ENCODE peak calls at places on chromosomes 6 and 20, in four cellular contexts. One of them, this sample, is unnamed.

GRCh38 chr20:4766631-4767030 is 44.9 kb downstream of the PRND start:
- DNase-seq in adrenal gland: no peak
- DNase-seq in bronchial epithelial cell: no peak
- DNase-seq in fibroblast of mammary gland: no peak
- DNase-seq in this sample: no peak

GRCh38 chr20:1824177-1824576 is 71.0 kb upstream of the SIRPA start:
- DNase-seq in adrenal gland: no peak
- DNase-seq in fibroblast of mammary gland: no peak
- DNase-seq in bronchial epithelial cell: no peak
- DNase-seq in this sample: no peak

GRCh38 chr6:133937909-133938308 is 15.1 kb upstream of the TBPL1 start:
- DNase-seq in adrenal gland: no peak
- DNase-seq in fibroblast of mammary gland: no peak
- DNase-seq in bronchial epithelial cell: no peak
- DNase-seq in this sample: no peak

GRCh38 chr6:112781236-112781635 is 434.1 kb downstream of the RFPL4B start:
- DNase-seq in bronchial epithelial cell: peak; percentile 6
- DNase-seq in fibroblast of mammary gland: peak; percentile 33
- DNase-seq in adrenal gland: no peak
- DNase-seq in this sample: no peak

GRCh38 chr6:129886401-129887155 is 25.5 kb upstream of the TMEM244 start:
- DNase-seq in fibroblast of mammary gland: no peak
- DNase-seq in bronchial epithelial cell: no peak
- DNase-seq in adrenal gland: no peak
- DNase-seq in this sample: no peak

GRCh38 chr20:1820137-1821074 is 74.8 kb upstream of the SIRPA start:
- DNase-seq in adrenal gland: peak; percentile 27
- DNase-seq in bronchial epithelial cell: peak; percentile 74
- DNase-seq in fibroblast of mammary gland: peak; percentile 88
- DNase-seq in this sample: no peak

GRCh38 chr6:160086754-160087153 is 34.9 kb upstream of the SLC22A1 start:
- DNase-seq in bronchial epithelial cell: no peak
- DNase-seq in fibroblast of mammary gland: no peak
- DNase-seq in adrenal gland: no peak
- DNase-seq in this sample: no peak

GRCh38 chr6:105111871-105112270 is 67.9 kb downstream of the POPDC3 start:
- DNase-seq in fibroblast of mammary gland: no peak
- DNase-seq in adrenal gland: no peak
- DNase-seq in bronchial epithelial cell: no peak
- DNase-seq in this sample: no peak

GRCh38 chr6:706161-706560 is 13.2 kb upstream of the EXOC2 start:
- DNase-seq in bronchial epithelial cell: no peak
- DNase-seq in fibroblast of mammary gland: no peak
- DNase-seq in adrenal gland: no peak
- DNase-seq in this sample: no peak

GRCh38 chr6:35970181-35970580 is 49.3 kb upstream of the SRPK1 start:
- DNase-seq in fibroblast of mammary gland: peak; percentile 80
- DNase-seq in bronchial epithelial cell: peak; percentile 81
- DNase-seq in adrenal gland: peak; percentile 50
- DNase-seq in this sample: no peak

GRCh38 chr20:47360489-47361267 is 4.2 kb upstream of the ZMYND8 start:
- DNase-seq in bronchial epithelial cell: peak; percentile 81
- DNase-seq in fibroblast of mammary gland: peak; percentile 92
- DNase-seq in adrenal gland: peak; percentile 93
- DNase-seq in this sample: no peak

GRCh38 chr6:98014791-98015201 is 731.8 kb upstream of the MMS22L start:
- DNase-seq in bronchial epithelial cell: no peak
- DNase-seq in adrenal gland: no peak
- DNase-seq in fibroblast of mammary gland: no peak
- DNase-seq in this sample: no peak

GRCh38 chr20:8320306-8320705 is 188.2 kb downstream of the PLCB1 start:
- DNase-seq in adrenal gland: no peak
- DNase-seq in fibroblast of mammary gland: no peak
- DNase-seq in bronchial epithelial cell: no peak
- DNase-seq in this sample: no peak

GRCh38 chr20:49505518-49505917 is 23.1 kb upstream of the KCNB1 start:
- DNase-seq in adrenal gland: peak; percentile 33
- DNase-seq in fibroblast of mammary gland: peak; percentile 30
- DNase-seq in bronchial epithelial cell: no peak
- DNase-seq in this sample: peak; percentile 9

GRCh38 chr6:28742668-28743270 is 181.0 kb downstream of the TRIM27 start:
- DNase-seq in adrenal gland: no peak
- DNase-seq in fibroblast of mammary gland: peak; percentile 81
- DNase-seq in bronchial epithelial cell: peak; percentile 84
- DNase-seq in this sample: no peak

GRCh38 chr6:154721460-154721859 is 11.8 kb upstream of the SCAF8 start:
- DNase-seq in bronchial epithelial cell: peak; percentile 65
- DNase-seq in fibroblast of mammary gland: peak; percentile 48
- DNase-seq in adrenal gland: no peak
- DNase-seq in this sample: no peak

GRCh38 chr20:684676-685319 is 9.2 kb upstream of the SCRT2 start:
- DNase-seq in bronchial epithelial cell: no peak
- DNase-seq in fibroblast of mammary gland: no peak
- DNase-seq in adrenal gland: no peak
- DNase-seq in this sample: no peak

GRCh38 chr6:84166395-84166794 is 61.0 kb downstream of the CEP162 start:
- DNase-seq in bronchial epithelial cell: no peak
- DNase-seq in adrenal gland: no peak
- DNase-seq in fibroblast of mammary gland: no peak
- DNase-seq in this sample: no peak

GRCh38 chr20:43667341-43668132 is 623 bp downstream of the MYBL2 start:
- DNase-seq in bronchial epithelial cell: no peak
- DNase-seq in fibroblast of mammary gland: peak; percentile 25
- DNase-seq in adrenal gland: no peak
- DNase-seq in this sample: no peak

DNA sequence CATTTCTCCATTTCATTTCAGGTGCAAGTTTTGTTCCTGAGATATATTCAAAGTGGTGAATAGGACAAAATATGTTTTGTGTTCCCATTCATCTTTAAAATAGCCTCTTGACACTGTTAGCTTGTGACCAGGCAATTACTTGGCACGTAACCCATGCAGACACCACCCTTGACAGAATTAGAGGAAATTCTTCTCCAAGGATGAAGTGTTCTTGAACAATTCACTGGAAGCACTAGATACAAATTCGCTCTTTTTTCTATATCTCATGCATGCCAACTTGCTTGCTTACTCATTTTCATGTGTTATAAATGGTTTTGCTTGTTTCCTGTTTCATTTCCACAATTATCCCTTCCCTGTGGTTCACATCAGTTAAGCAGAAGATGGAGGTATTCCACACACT is 105.1 kb upstream of the MAN1A1 start:
- DNase-seq in adrenal gland: peak; percentile 17
- DNase-seq in fibroblast of mammary gland: peak; percentile 39
- DNase-seq in bronchial epithelial cell: no peak
- DNase-seq in this sample: no peak
- H3K4me3 ChIP-seq in adrenal gland: no peak overlapping the region
- H3K4me3 ChIP-seq in fibroblast of mammary gland: no peak overlapping the region
- H3K4me3 ChIP-seq in bronchial epithelial cell: no peak overlapping the region
- H3K4me3 ChIP-seq in this sample: no peak overlapping the region

DNA sequence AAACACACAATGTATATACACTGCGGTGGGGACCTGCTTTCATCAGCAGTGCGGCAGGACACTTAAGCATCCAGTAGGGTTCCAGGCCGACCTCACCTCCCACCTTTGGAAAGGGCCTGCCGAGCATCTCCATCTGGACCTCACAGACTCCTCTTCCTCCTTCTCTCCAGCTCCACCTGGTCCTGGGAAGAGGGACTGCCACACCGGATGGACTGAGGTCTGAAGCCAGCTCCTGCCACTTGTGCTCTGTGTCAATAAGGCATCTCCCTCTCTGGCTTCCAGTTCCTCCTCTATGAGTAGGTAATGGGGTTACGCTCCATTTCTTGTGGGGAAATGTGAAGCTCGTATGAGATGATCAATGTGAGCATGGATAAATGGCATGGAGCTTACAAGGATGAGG is 19.1 kb upstream of the NNAT start:
- DNase-seq in bronchial epithelial cell: no peak
- DNase-seq in fibroblast of mammary gland: no peak
- DNase-seq in adrenal gland: no peak
- DNase-seq in this sample: no peak
- TF ChIP-seq CTCF in bronchial epithelial cell: no peak
- TF ChIP-seq CTCF in fibroblast of mammary gland: no peak
- TF ChIP-seq CTCF in adrenal gland: no peak
- TF ChIP-seq CTCF in this sample: no peak

DNA sequence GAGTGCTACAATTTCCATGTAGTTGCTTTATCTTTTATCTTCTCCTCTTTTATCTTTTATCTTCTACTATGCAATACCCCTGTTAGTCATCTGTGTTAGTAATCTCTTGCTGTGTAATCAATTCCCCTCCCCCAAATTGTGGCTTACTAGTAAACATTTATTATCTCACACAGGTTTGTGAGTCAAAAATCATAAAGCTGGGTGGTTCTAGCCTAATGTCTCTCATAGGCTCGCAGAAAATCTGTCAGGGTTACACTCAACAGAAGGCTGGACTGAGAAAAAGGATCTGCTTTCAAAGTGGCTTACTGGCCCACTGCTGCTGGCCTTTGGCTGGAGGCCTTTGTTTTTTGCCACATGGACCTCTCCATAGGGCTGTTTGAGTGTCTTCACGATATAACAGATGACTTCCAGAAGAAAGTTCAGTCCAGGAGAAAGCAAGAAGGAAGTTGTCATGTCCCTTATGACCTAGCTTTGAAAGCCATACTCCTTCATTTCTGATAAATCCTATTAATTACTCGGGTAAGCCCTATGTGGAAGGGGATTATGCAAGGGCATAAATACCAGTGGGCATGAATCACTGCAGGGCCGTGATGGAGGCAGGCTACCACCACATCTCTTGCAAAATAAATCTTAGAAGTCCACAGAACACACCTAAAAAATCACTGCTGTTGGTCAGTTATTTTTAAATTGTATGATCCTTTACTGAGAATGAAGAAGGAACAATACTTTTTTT is 24.5 kb upstream of the PTCHD4 start:
- DNase-seq in adrenal gland: peak; percentile 14
- DNase-seq in fibroblast of mammary gland: peak; percentile 92
- DNase-seq in bronchial epithelial cell: peak; percentile 83
- DNase-seq in this sample: peak; percentile 65
- H3K4me3 ChIP-seq in adrenal gland: no peak overlapping the region
- H3K4me3 ChIP-seq in fibroblast of mammary gland: no peak overlapping the region
- H3K4me3 ChIP-seq in bronchial epithelial cell: no peak overlapping the region
- H3K4me3 ChIP-seq in this sample: no peak overlapping the region

GRCh38 chr20:63955846-63956663 is at the start of gene UCKL1:
- DNase-seq in adrenal gland: peak; percentile 95
- DNase-seq in bronchial epithelial cell: peak; percentile 65
- DNase-seq in fibroblast of mammary gland: peak; percentile 88
- DNase-seq in this sample: no peak

GRCh38 chr20:63953764-63954429 is 2.3 kb downstream of the UCKL1 start:
- DNase-seq in bronchial epithelial cell: no peak
- DNase-seq in fibroblast of mammary gland: no peak
- DNase-seq in adrenal gland: no peak
- DNase-seq in this sample: no peak

GRCh38 chr20:63956664-63957003 is 418 bp upstream of the UCKL1 start:
- DNase-seq in fibroblast of mammary gland: no peak
- DNase-seq in bronchial epithelial cell: no peak
- DNase-seq in adrenal gland: no peak
- DNase-seq in this sample: no peak

GRCh38 chr20:63957004-63957689 is 931 bp upstream of the UCKL1 start:
- DNase-seq in fibroblast of mammary gland: peak; percentile 60
- DNase-seq in adrenal gland: peak; percentile 75
- DNase-seq in bronchial epithelial cell: peak; percentile 60
- DNase-seq in this sample: no peak

DNA sequence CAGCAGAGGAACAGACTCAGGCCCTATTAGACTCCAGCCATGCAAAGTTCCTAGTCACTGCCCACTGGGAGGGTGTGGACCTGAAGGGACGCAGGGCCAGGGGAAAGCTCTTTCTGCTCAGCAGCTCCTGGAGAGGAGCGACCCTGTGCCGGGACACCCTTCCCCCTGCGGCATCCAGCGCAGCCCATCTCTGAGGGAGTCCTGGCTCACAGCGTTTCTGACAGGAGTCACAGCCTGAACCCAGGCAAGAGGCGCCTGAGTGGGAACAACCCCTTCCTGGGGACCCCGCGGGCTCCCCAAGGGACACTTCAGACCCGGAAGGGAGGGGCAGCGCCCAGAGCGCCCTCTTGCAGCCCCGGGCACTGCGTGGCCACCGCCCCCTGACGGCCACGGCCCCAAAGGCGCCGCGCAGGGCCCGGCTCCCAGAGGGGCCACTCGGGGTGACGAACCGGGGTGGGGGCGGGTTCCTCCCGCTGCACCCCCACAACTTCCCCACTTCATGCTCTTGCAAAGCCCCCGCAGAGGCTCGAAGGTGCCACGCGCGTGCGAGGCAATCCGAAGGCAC is 853 bp downstream of the UCKL1 start:
- DNase-seq in bronchial epithelial cell: no peak
- DNase-seq in fibroblast of mammary gland: no peak
- DNase-seq in adrenal gland: peak; percentile 55
- DNase-seq in this sample: no peak
- TF ChIP-seq CTCF in bronchial epithelial cell: peak; percentile 56
- TF ChIP-seq CTCF in fibroblast of mammary gland: no peak
- TF ChIP-seq CTCF in adrenal gland: no peak
- TF ChIP-seq CTCF in this sample: peak; percentile 37

DNA sequence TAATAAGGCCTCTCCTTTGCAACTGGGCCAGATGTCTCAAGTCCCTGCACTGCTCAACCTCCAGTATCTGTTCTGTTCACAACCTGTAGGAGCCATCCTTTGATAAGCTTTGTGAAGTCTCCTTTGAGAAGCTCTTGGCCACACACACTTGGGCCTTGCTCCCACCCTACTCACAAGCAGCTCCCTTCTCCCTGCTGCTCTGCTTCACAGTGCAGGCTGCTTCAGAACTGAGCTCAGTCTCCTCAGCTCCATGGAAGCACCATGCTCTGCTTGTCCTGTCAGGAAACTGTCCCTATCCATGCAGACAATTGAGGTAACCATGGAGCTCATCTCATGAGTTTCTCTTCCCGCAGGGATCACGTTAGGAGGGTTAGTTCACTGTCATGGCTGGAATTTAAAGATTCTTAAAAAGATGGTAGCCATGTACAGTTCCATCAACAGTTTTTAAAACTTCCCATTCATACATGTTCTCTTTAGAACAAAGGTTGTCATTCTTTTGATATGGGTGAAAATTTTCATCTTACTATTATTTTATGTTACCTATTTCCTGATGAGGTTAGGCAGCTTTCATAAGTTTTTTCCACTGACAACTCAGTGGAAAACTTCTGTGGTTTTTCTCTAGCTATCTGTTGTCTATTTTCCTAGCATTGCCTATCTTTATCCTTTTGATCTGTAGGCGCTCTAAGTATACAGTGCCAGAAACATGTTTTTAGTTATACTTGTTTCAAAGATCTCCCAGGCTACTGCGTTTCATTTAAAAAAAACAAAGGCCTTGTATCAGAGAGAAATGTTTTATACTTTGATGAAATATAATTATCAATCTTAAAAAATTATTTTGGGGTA is 62.6 kb downstream of the AK9 start:
- DNase-seq in fibroblast of mammary gland: no peak
- DNase-seq in adrenal gland: no peak
- DNase-seq in bronchial epithelial cell: no peak
- DNase-seq in this sample: no peak
- H3K4me3 ChIP-seq in fibroblast of mammary gland: no peak overlapping the region
- H3K4me3 ChIP-seq in adrenal gland: no peak overlapping the region
- H3K4me3 ChIP-seq in bronchial epithelial cell: no peak overlapping the region
- H3K4me3 ChIP-seq in this sample: no peak overlapping the region